ENCODE peak calls at places on chromosomes 1 and 21, in seven cellular contexts. U is HCT116, T is GM23338, G is GM23248, P is neural progenitor cell, S is MM.1S, Q is PC-3. Z is an unnamed sample.

GRCh38 chr1:155075535-155075934 is 3.1 kb upstream of the EFNA3 start:
- DNase-seq in U (no peak), G (no peak), P (no peak), Q (no peak), S (no peak), T (no peak), Z (no peak)

GRCh38 chr21:44083631-44084291 is 23.4 kb upstream of the PWP2 start:
- DNase-seq in T (no peak), S (no peak), Q (no peak), U (no peak), P (no peak), G (no peak), Z (no peak)

GRCh38 chr1:212219679-212220463 is 65.3 kb upstream of the PPP2R5A start:
- DNase-seq in S (no peak), P (peak; percentile 51), G (no peak), Q (no peak), U (no peak), T (peak; percentile 36), Z (peak; percentile 60)

GRCh38 chr21:33155457-33155856 is 74.3 kb upstream of the IFNAR2 start:
- DNase-seq in T (no peak), Q (no peak), P (no peak), S (no peak), U (no peak), G (no peak), Z (no peak)

GRCh38 chr1:102588536-102588935 is 519.8 kb downstream of the COL11A1 start:
- DNase-seq in G (no peak), T (no peak), U (no peak), P (no peak), S (no peak), Q (no peak), Z (peak; percentile 7)

GRCh38 chr1:155223017-155223416 is 14.5 kb downstream of the MTX1 start:
- DNase-seq in S (no peak), U (no peak), G (no peak), Q (no peak), T (no peak), P (no peak), Z (no peak)

GRCh38 chr1:66416295-66416694 is 117.7 kb upstream of the SGIP1 start:
- DNase-seq in S (no peak), T (no peak), U (no peak), G (peak; percentile 43), P (no peak), Q (no peak), Z (no peak)

GRCh38 chr1:15736035-15736665 is at the start of gene SLC25A34:
- DNase-seq in Q (no peak), T (peak; percentile 56), S (no peak), U (no peak), P (no peak), G (no peak), Z (no peak)

GRCh38 chr1:217534566-217534965 is 96.3 kb downstream of the GPATCH2 start:
- DNase-seq in T (no peak), G (no peak), U (no peak), Q (no peak), P (no peak), S (no peak), Z (no peak)

GRCh38 chr1:235127203-235127602 is 1.4 kb downstream of the TOMM20 start:
- DNase-seq in Q (no peak), T (no peak), P (no peak), S (peak; percentile 15), U (no peak), G (peak; percentile 46), Z (no peak)

GRCh38 chr1:91520940-91521507 is 20.4 kb downstream of the CDC7 start:
- DNase-seq in T (no peak), Q (no peak), P (no peak), U (no peak), S (no peak), G (peak; percentile 42), Z (no peak)

GRCh38 chr1:236091933-236092318 is 27.0 kb upstream of the NID1 start:
- DNase-seq in T (no peak), U (no peak), G (no peak), P (no peak), S (no peak), Q (no peak), Z (no peak)

GRCh38 chr1:156124557-156125483 is 10.3 kb downstream of the LMNA start:
- DNase-seq in P (no peak), U (no peak), G (peak; percentile 79), Q (peak; percentile 50), S (no peak), T (peak; percentile 54), Z (no peak)

GRCh38 chr21:15730484-15731242 is 881 bp downstream of the USP25 start:
- DNase-seq in U (no peak), G (peak; percentile 12), T (peak; percentile 45), P (no peak), Q (peak; percentile 25), S (peak; percentile 41), Z (peak; percentile 12)

GRCh38 chr1:54475357-54476230 is 69.4 kb upstream of the SSBP3 start:
- DNase-seq in Q (no peak), G (no peak), P (peak; percentile 56), U (no peak), T (peak; percentile 81), S (no peak), Z (peak; percentile 30)

GRCh38 chr1:90135306-90135705 is 140.4 kb downstream of the ZNF326 start:
- DNase-seq in U (no peak), T (no peak), S (no peak), P (no peak), G (no peak), Q (no peak), Z (no peak)

GRCh38 chr1:167221126-167221803 is 579 bp downstream of the POU2F1 start:
- DNase-seq in S (peak; percentile 38), Q (no peak), G (peak; percentile 60), P (peak; percentile 71), U (no peak), T (peak; percentile 72), Z (peak; percentile 74)

GRCh38 chr1:174572771-174573170 is 125.0 kb downstream of the GPR52 start:
- DNase-seq in Q (no peak), T (no peak), P (no peak), G (no peak), S (no peak), U (no peak), Z (no peak)

GRCh38 chr1:31510304-31510703 is 66.0 kb upstream of the TINAGL1 start:
- DNase-seq in P (no peak), Q (peak; percentile 46), U (no peak), T (no peak), S (no peak), G (no peak), Z (no peak)

GRCh38 chr21:42176864-42177263 is 42.1 kb upstream of the ABCG1 start:
- DNase-seq in U (no peak), Q (no peak), S (no peak), P (no peak), G (peak; percentile 20), T (no peak), Z (no peak)

GRCh38 chr1:206933333-206933945 is 11.7 kb upstream of the FCMR start:
- DNase-seq in Q (peak; percentile 65), T (peak; percentile 86), G (peak; percentile 33), S (peak; percentile 89), U (peak; percentile 34), P (peak; percentile 57), Z (no peak)

GRCh38 chr1:240613353-240614142 is 1.6 kb upstream of the GREM2 start:
- DNase-seq in U (no peak), T (peak; percentile 18), P (no peak), Q (no peak), G (no peak), S (peak; percentile 46), Z (no peak)

GRCh38 chr1:232597721-232598120 is 32.2 kb downstream of the SIPA1L2 start:
- DNase-seq in S (peak; percentile 97), Q (no peak), P (no peak), T (no peak), G (no peak), U (no peak), Z (no peak)
- H3K4me1 ChIP-seq in S (peaks cover 42% of the 10 kb centered on the region), Q (peaks cover 18% of the 10 kb centered on the region), P (peaks cover 42% of the 10 kb centered on the region), T (no peaks in the 10 kb centered on the region), G (no peaks in the 10 kb centered on the region), U (peaks cover 4% of the 10 kb centered on the region), Z (peaks cover 15% of the 10 kb centered on the region)

GRCh38 chr1:172821609-172822274 is 162.8 kb downstream of the FASLG start:
- DNase-seq in P (no peak), S (no peak), U (no peak), G (peak; percentile 65), Q (peak; percentile 51), T (no peak), Z (peak; percentile 30)
- TF ChIP-seq EZH2phosphoT487 in P (no peak), S (no peak), U (no peak), G (no peak), Q (no peak), T (no peak), Z (no peak)

GRCh38 chr1:118998171-118998570 is 10.0 kb upstream of the TBX15 start:
- DNase-seq in U (no peak), Q (no peak), S (no peak), G (no peak), T (no peak), P (no peak), Z (no peak)

GRCh38 chr1:119001181-119002018 is 13.3 kb upstream of the TBX15 start:
- DNase-seq in Q (no peak), P (peak; percentile 36), T (peak; percentile 60), U (no peak), S (no peak), G (peak; percentile 60), Z (no peak)

GRCh38 chr1:118995312-118996016 is 7.3 kb upstream of the TBX15 start:
- DNase-seq in U (no peak), T (no peak), S (peak; percentile 18), G (no peak), Q (peak; percentile 47), P (no peak), Z (no peak)

GRCh38 chr1:119000371-119001180 is 12.4 kb upstream of the TBX15 start:
- DNase-seq in G (peak; percentile 77), P (peak; percentile 53), T (peak; percentile 63), S (no peak), U (no peak), Q (no peak), Z (no peak)

GRCh38 chr1:118999348-119000071 is 11.4 kb upstream of the TBX15 start:
- DNase-seq in T (peak; percentile 44), U (no peak), P (no peak), Q (no peak), S (no peak), G (no peak), Z (no peak)
- TF ChIP-seq EZH2 in T (peak; percentile 99), U (no peak), P (peak; percentile 62), Q (no peak), S (no peak), G (no peak), Z (no peak)

GRCh38 chr21:37511848-37512247 is 145.3 kb downstream of the DYRK1A start:
- DNase-seq in U (no peak), S (no peak), G (no peak), P (no peak), T (no peak), Q (no peak), Z (no peak)

GRCh38 chr21:37509802-37510393 is 143.3 kb downstream of the DYRK1A start:
- DNase-seq in P (no peak), G (peak; percentile 72), S (no peak), Q (no peak), U (no peak), T (no peak), Z (peak; percentile 41)

GRCh38 chr21:37516998-37517397 is 150.4 kb downstream of the DYRK1A start:
- DNase-seq in Q (no peak), T (no peak), S (no peak), P (no peak), U (no peak), G (no peak), Z (no peak)

GRCh38 chr21:37514038-37514665 is 147.6 kb downstream of the DYRK1A start:
- DNase-seq in S (no peak), P (no peak), U (no peak), Q (no peak), G (no peak), T (no peak), Z (no peak)

GRCh38 chr21:37513383-37513782 is 146.8 kb downstream of the DYRK1A start:
- DNase-seq in P (no peak), Q (no peak), S (no peak), U (no peak), G (no peak), T (no peak), Z (no peak)
- H3K4me1 ChIP-seq in P (no peaks in the 10 kb centered on the region), Q (no peaks in the 10 kb centered on the region), S (peaks cover 5% of the 10 kb centered on the region), U (no peaks in the 10 kb centered on the region), G (peaks cover 10% of the 10 kb centered on the region), T (peaks cover 30% of the 10 kb centered on the region), Z (no peaks in the 10 kb centered on the region)